ENCODE peak calls at places on chromosomes 7 and 10, in six cellular contexts. Y is SK-N-SH, N is K562, C is HepG2, R is H1, D is GM12878. H is an unnamed sample.

GRCh38 chr7:42093361-42093905 is 143.6 kb downstream of the GLI3 start:
- DNase-seq in D (no peak), N (no peak), Y (no peak), R (no peak), C (no peak), H (no peak)

GRCh38 chr7:159042639-159043101 is 102.0 kb downstream of the VIPR2 start:
- DNase-seq in R (no peak), D (no peak), Y (no peak), C (no peak), N (no peak), H (no peak)

GRCh38 chr7:19815546-19815945 is 42.1 kb upstream of the TMEM196 start:
- DNase-seq in Y (no peak), C (no peak), N (no peak), D (no peak), R (no peak), H (no peak)

GRCh38 chr7:76225379-76225778 is 23.7 kb downstream of the SRRM3 start:
- DNase-seq in R (no peak), N (peak), D (no peak), C (no peak), Y (no peak), H (no peak)

GRCh38 chr7:112370436-112370835 is 79.8 kb upstream of the IFRD1 start:
- DNase-seq in Y (no peak), N (no peak), D (no peak), C (no peak), R (no peak), H (no peak)

GRCh38 chr10:132808568-132809236 is 22.8 kb upstream of the NKX6-2 start:
- DNase-seq in D (no peak), C (no peak), Y (no peak), R (no peak), N (no peak), H (no peak)

GRCh38 chr7:4103352-4104091 is 578.6 kb upstream of the FOXK1 start:
- DNase-seq in N (peak), R (no peak), Y (peak), C (peak), D (no peak), H (peak)

GRCh38 chr7:28549998-28550397 is 137.7 kb downstream of the CREB5 start:
- DNase-seq in R (no peak), N (no peak), C (no peak), Y (no peak), D (no peak), H (no peak)

GRCh38 chr7:108329514-108329913 is 126.7 kb downstream of the NRCAM start:
- DNase-seq in C (no peak), N (no peak), Y (no peak), D (no peak), R (no peak), H (no peak)

GRCh38 chr10:3935933-3936359 is 150.9 kb upstream of the KLF6 start:
- DNase-seq in N (no peak), C (no peak), D (no peak), R (no peak), Y (no peak), H (no peak)

GRCh38 chr7:24721378-24722030 is 35.8 kb downstream of the GSDME start:
- DNase-seq in C (no peak), R (no peak), D (no peak), N (no peak), Y (no peak), H (no peak)

GRCh38 chr7:75866497-75867389 is 12.1 kb upstream of the RHBDD2 start:
- DNase-seq in D (no peak), R (no peak), N (peak), C (peak), Y (peak), H (peak)

GRCh38 chr10:48940372-48940771 is 732 bp upstream of the LRRC18 start:
- DNase-seq in Y (no peak), N (no peak), C (no peak), D (no peak), R (no peak), H (no peak)

GRCh38 chr10:8066797-8067196 is 12.3 kb downstream of the GATA3 start:
- DNase-seq in D (no peak), N (no peak), C (no peak), Y (no peak), R (no peak), H (no peak)

GRCh38 chr10:132189016-132189415 is 2.3 kb downstream of the DPYSL4 start:
- DNase-seq in D (no peak), R (no peak), C (no peak), Y (no peak), N (no peak), H (no peak)

GRCh38 chr10:77770081-77770867 is 132.7 kb upstream of the KCNMA1 start:
- DNase-seq in C (no peak), Y (no peak), R (no peak), N (no peak), D (no peak), H (no peak)

GRCh38 chr10:127977368-127978009 is 70.6 kb downstream of the PTPRE start:
- DNase-seq in C (no peak), Y (peak), D (no peak), N (no peak), R (no peak), H (no peak)

GRCh38 chr7:2893411-2893861 is 49.3 kb upstream of the GNA12 start:
- DNase-seq in C (no peak), R (no peak), D (no peak), N (no peak), Y (no peak), H (no peak)

GRCh38 chr7:117381357-117381756 is 45.9 kb downstream of the ASZ1 start:
- DNase-seq in R (no peak), Y (no peak), N (no peak), D (no peak), C (no peak), H (no peak)

GRCh38 chr7:142804715-142805114 is 33.9 kb downstream of the PRSS2 start:
- DNase-seq in N (peak), R (no peak), D (no peak), C (no peak), Y (no peak), H (no peak)

GRCh38 chr7:46178685-46179084 is 257.6 kb upstream of the IGFBP3 start:
- DNase-seq in N (no peak), Y (no peak), D (no peak), R (peak), C (no peak), H (no peak)

GRCh38 chr7:46179211-46179610 is 258.1 kb upstream of the IGFBP3 start:
- DNase-seq in C (no peak), N (no peak), R (no peak), Y (no peak), D (no peak), H (no peak)

GRCh38 chr7:46174192-46174572 is 253.1 kb upstream of the IGFBP3 start:
- DNase-seq in D (no peak), N (no peak), C (no peak), Y (no peak), R (no peak), H (no peak)

GRCh38 chr7:46173526-46174191 is 252.6 kb upstream of the IGFBP3 start:
- DNase-seq in Y (no peak), C (no peak), N (no peak), R (no peak), D (no peak), H (no peak)

GRCh38 chr7:46175221-46175620 is 254.1 kb upstream of the IGFBP3 start:
- DNase-seq in C (no peak), D (no peak), N (no peak), R (no peak), Y (no peak), H (no peak)
- TF ChIP-seq CHD2 in C (no peak), D (no peak), N (no peak), R (no peak), Y (no peak), H (no peak)

GRCh38 chr10:93437000-93437945 is 44.9 kb downstream of the MYOF start:
- DNase-seq in D (no peak), N (no peak), C (peak), R (no peak), Y (no peak), H (peak)
- TF ChIP-seq CHD2 in D (no peak), N (no peak), C (no peak), R (no peak), Y (no peak), H (no peak)

GRCh38 chr10:6039711-6040110 is 22.5 kb downstream of the IL2RA start:
- DNase-seq in R (no peak), Y (no peak), C (no peak), D (no peak), N (no peak), H (no peak)
- TF ChIP-seq CHD2 in R (no peak), Y (no peak), C (no peak), D (no peak), N (no peak), H (no peak)

GRCh38 chr7:101942603-101943210 is 125.3 kb downstream of the CUX1 start:
- DNase-seq in D (no peak), C (no peak), Y (no peak), N (no peak), R (no peak), H (no peak)
- TF ChIP-seq CHD2 in D (no peak), C (no peak), Y (no peak), N (no peak), R (no peak), H (no peak)

GRCh38 chr7:124577256-124577655 is 188.3 kb downstream of the GPR37 start:
- DNase-seq in N (no peak), C (no peak), D (no peak), R (no peak), Y (no peak), H (no peak)

GRCh38 chr7:124570558-124570957 is 195.0 kb downstream of the GPR37 start:
- DNase-seq in D (no peak), C (no peak), Y (no peak), N (no peak), R (no peak), H (no peak)

DNA sequence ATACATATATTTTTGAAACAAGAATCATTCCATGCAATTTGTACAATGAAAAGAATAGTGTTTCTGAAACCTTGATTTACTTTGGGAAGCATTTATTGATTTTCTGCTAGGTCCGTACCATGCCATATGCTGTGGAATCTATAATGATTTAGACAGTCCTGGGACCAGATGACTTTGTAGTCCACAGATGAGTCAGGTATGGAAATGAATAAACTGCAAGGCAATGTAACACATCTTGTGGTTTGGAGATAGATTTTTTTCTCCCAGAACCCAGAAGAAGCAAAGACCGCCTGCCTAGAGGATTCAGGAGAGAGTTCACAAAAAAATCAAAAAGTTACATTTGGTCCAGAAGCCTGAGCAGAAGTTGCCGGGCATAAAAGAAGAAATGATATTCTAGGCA is 190.4 kb downstream of the GPR37 start:
- DNase-seq in Y (no peak), D (no peak), N (no peak), R (no peak), C (no peak), H (no peak)
- TF ChIP-seq CHD2 in Y (no peak), D (no peak), N (no peak), R (no peak), C (no peak), H (no peak)

DNA sequence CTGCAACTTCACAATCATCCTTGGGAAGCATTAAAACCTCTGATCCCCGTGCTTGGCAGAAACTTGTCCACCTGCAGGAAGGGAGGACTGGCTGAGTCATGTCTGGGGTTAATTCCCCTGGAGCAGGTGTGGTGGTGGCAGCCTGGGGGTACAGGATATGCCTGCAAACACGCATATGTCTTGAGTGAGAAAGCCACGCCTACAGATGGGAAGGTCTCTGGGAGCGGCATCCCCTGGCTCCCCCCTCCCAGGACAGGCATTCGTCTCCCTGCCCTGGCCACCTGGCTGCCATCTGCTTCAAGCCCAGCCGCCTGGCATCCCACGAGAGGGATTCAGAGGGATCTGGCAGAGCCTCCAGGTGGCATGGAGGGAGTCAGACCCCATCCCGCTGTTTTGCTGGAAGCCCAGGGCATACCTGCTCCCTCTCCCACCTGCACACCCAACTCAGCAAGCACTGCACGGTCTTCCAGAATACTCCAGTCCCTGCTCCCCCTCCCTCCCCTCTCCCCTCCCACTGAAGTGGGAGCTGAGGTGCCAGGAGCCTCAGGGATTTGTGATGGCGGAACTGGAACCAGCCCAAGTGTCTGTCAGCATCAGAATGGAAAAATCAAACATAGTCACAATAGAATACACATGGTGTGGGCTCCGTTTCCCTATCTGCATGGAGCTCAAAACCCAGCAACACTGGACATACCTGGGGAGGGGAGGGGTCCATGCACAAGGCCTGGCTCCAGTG is 61.0 kb downstream of the CAMK2B start:
- DNase-seq in N (no peak), D (no peak), Y (peak), R (no peak), C (no peak), H (no peak)
- TF ChIP-seq CHD2 in N (no peak), D (no peak), Y (no peak), R (no peak), C (no peak), H (no peak)